ENCODE peak calls at places on chromosomes 4 and X, in eight cellular contexts. N is H7; Z is RWPE2; L is T-helper 1 cell; B is mucosa of gallbladder; T is B cell; S is CD8-positive, alpha-beta memory T cell; D is nucleus accumbens. X is an unnamed sample.

GRCh38 chr4:73823756-73824155 is 12.7 kb upstream of the CXCL6 start:
- DNase-seq in L (no peak), T (no peak), D (no peak), Z (no peak), B (no peak), N (no peak), S (no peak), X (no peak)

GRCh38 chrX:10722804-10723364 is 102.5 kb upstream of the MID1 start:
- DNase-seq in L (peak), B (peak), N (peak), T (peak), D (no peak), Z (no peak), S (no peak), X (peak)

GRCh38 chrX:145821291-145821897 is 3.8 kb downstream of the SLITRK2 start:
- DNase-seq in D (peak), B (no peak), T (no peak), L (no peak), S (no peak), N (peak), Z (no peak), X (no peak)

GRCh38 chr4:10050171-10051120 is 29.1 kb upstream of the SLC2A9 start:
- DNase-seq in Z (no peak), N (no peak), L (no peak), B (no peak), D (no peak), T (no peak), S (no peak), X (no peak)

GRCh38 chr4:128707864-128708263 is 101.6 kb upstream of the JADE1 start:
- DNase-seq in B (no peak), D (no peak), N (no peak), T (no peak), S (no peak), Z (no peak), L (no peak), X (peak)

GRCh38 chr4:119025916-119026661 is 109.5 kb upstream of the MYOZ2 start:
- DNase-seq in B (peak), L (no peak), Z (no peak), T (no peak), N (no peak), D (no peak), S (no peak), X (peak)

GRCh38 chr4:23888421-23889319 is 1.2 kb downstream of the PPARGC1A start:
- DNase-seq in B (peak), D (peak), Z (no peak), S (no peak), L (no peak), T (no peak), N (no peak), X (peak)

GRCh38 chrX:16633754-16634153 is 16.2 kb upstream of the S100G start:
- DNase-seq in N (no peak), T (no peak), B (no peak), D (no peak), S (no peak), L (no peak), Z (no peak), X (no peak)

GRCh38 chr4:5051692-5052423 is 578 bp downstream of the STK32B start:
- DNase-seq in D (no peak), N (peak), B (no peak), Z (no peak), L (no peak), S (no peak), T (peak), X (peak)

X was measured in GM03348.